ENCODE peak calls at places on chromosomes 4 and X, in five cellular contexts. G, D, C, P and J are unnamed samples.

GRCh38 chr4:56048621-56049427 is 100.1 kb downstream of the CEP135 start:
- DNase-seq in C (peak), P (peak), G (peak), D (peak), J (peak)

GRCh38 chrX:12080265-12080664 is 58.0 kb upstream of the FRMPD4 start:
- DNase-seq in P (no peak), C (peak), G (peak), D (peak), J (peak)

GRCh38 chr4:25405453-25405852 is 28.4 kb downstream of the ANAPC4 start:
- DNase-seq in P (no peak), C (no peak), G (no peak), D (no peak), J (no peak)

GRCh38 chrX:103362504-103362903 is 6.2 kb downstream of the TCEAL9 start:
- DNase-seq in P (no peak), D (peak), G (peak), C (no peak), J (peak)

GRCh38 chr4:613126-613525 is 12.2 kb upstream of the PDE6B start:
- DNase-seq in P (no peak), C (no peak), G (no peak), D (no peak), J (no peak)

GRCh38 chrX:120426599-120426998 is 42.5 kb downstream of the LAMP2 start:
- DNase-seq in P (no peak), C (no peak), G (no peak), D (peak), J (peak)

GRCh38 chr4:6834867-6835266 is 52.3 kb downstream of the KIAA0232 start:
- DNase-seq in D (peak), P (no peak), C (no peak), G (peak), J (no peak)

GRCh38 chrX:138006176-138006575 is 440.2 kb downstream of the ZIC3 start:
- DNase-seq in P (no peak), G (no peak), D (no peak), C (no peak), J (no peak)

GRCh38 chrX:56784666-56785065 is 55.6 kb downstream of the NBDY start:
- DNase-seq in D (no peak), G (no peak), C (no peak), P (no peak), J (no peak)

GRCh38 chr4:144531841-144532240 is 114.1 kb upstream of the HHIP start:
- DNase-seq in C (no peak), G (no peak), P (no peak), D (no peak), J (no peak)

GRCh38 chr4:10577018-10577417 is 107.5 kb downstream of the CLNK start:
- DNase-seq in P (no peak), D (no peak), C (no peak), G (no peak), J (no peak)

GRCh38 chr4:152486414-152487389 is 49.2 kb downstream of the FBXW7 start:
- DNase-seq in D (no peak), P (no peak), C (no peak), G (no peak), J (no peak)

GRCh38 chr4:140344111-140344510 is 29.3 kb upstream of the SCOC start:
- DNase-seq in D (peak), C (no peak), G (no peak), P (no peak), J (peak)

GRCh38 chr4:183101956-183102480 is 3.0 kb downstream of the WWC2 start:
- DNase-seq in D (peak), G (no peak), P (no peak), C (no peak), J (no peak)